ENCODE peak calls at places on chromosomes 11 and 22, in five cellular contexts. O is H1, I is K562, D is HCT116, A is HepG2. E is an unnamed sample.

GRCh38 chr22:22576244-22576988 is 17.4 kb upstream of the PRAME start:
- DNase-seq in A (peak), I (peak), O (no peak), D (peak), E (peak)

GRCh38 chr22:43891360-43892182 is at the start of gene PNPLA5:
- DNase-seq in I (no peak), D (no peak), A (no peak), O (no peak), E (no peak)

GRCh38 chr11:9074338-9075029 is 16.9 kb downstream of the SCUBE2 start:
- DNase-seq in I (no peak), A (no peak), O (no peak), D (no peak), E (no peak)

GRCh38 chr11:19938051-19938856 is 222.0 kb downstream of the DBX1 start:
- DNase-seq in I (peak), O (no peak), D (peak), A (peak), E (no peak)

GRCh38 chr22:46007003-46007847 is 30.3 kb upstream of the WNT7B start:
- DNase-seq in O (no peak), D (peak), I (no peak), A (no peak), E (no peak)

GRCh38 chr11:64856382-64857227 is 12.2 kb upstream of the CDC42BPG start:
- DNase-seq in I (no peak), A (peak), O (no peak), D (peak), E (no peak)

GRCh38 chr22:49425356-49425755 is 402.3 kb downstream of the BRD1 start:
- DNase-seq in O (no peak), A (no peak), I (no peak), D (no peak), E (no peak)

GRCh38 chr11:5705688-5706087 is 16.1 kb downstream of the TRIM22 start:
- DNase-seq in O (no peak), I (no peak), D (no peak), A (no peak), E (no peak)

GRCh38 chr11:85953491-85954143 is 98.4 kb downstream of the CCDC83 start:
- DNase-seq in A (no peak), O (no peak), I (peak), D (no peak), E (no peak)

GRCh38 chr22:49614966-49615965 is 212.4 kb downstream of the BRD1 start:
- DNase-seq in I (no peak), D (no peak), A (no peak), O (no peak), E (no peak)

GRCh38 chr11:72758690-72759389 is 6.6 kb upstream of the ARAP1 start:
- DNase-seq in A (no peak), D (no peak), O (no peak), I (peak), E (no peak)

GRCh38 chr11:57646756-57647303 is 2.9 kb downstream of the YPEL4 start:
- DNase-seq in A (no peak), I (no peak), D (no peak), O (no peak), E (no peak)
- TF ChIP-seq ZNF274 in A (no peak), I (no peak), D (no peak), O (no peak), E (no peak)

DNA sequence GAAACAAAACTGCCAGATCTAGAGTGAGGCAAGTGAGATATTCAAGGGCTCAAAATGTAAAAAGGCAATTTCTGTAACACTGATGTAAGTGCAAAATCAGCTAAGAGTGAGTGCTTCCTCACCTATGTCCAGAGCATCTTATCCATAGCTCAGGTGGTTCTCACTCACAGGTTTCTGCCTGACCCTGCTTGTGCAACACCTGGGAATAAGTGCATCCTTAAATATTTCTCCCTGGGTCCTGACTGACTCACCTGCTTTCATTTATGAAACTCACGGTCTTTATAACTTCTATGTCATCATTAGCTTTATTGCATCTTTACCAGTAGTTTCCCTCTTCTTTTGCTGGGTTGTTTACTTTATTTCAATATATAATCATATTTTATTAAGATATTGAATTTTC is 260.6 kb downstream of the CNTN5 start:
- DNase-seq in I (no peak), D (no peak), A (no peak), O (no peak), E (no peak)
- TF ChIP-seq ZNF274 in I (no peak), D (no peak), A (no peak), O (no peak), E (no peak)

GRCh38 chr11:2866178-2866577 is 19.4 kb downstream of the CDKN1C start:
- DNase-seq in O (no peak), I (no peak), A (no peak), D (no peak), E (no peak)
- TF ChIP-seq ZNF274 in O (no peak), I (no peak), A (no peak), D (no peak), E (no peak)

GRCh38 chr11:2077061-2077802 is 62.0 kb downstream of the IGF2 start:
- DNase-seq in I (no peak), A (peak), D (no peak), O (no peak), E (no peak)
- TF ChIP-seq ZNF274 in I (no peak), A (no peak), D (no peak), O (no peak), E (no peak)

DNA sequence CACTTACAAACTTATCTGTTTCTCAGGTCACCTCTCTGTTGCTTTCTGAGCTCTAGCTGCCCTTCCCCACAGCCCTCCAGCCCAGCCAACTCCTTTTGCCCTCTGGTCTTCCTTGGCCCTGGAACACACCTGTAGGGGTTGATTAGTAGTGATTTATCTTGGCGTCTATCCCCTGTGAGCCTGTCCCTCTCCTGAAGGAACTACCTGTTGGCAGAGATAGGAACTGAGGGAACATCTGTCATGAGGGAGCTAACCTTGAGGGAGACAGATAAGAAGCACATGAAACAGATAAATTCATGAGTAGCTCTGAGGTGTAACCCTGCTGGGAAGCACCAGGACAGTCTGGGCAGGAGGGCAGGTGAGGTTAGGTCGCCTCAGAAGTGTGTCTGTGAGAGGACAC is 38.9 kb downstream of the CABIN1 start:
- DNase-seq in D (no peak), A (no peak), I (peak), O (no peak), E (no peak)
- TF ChIP-seq ZNF274 in D (no peak), A (no peak), I (no peak), O (no peak), E (no peak)

DNA sequence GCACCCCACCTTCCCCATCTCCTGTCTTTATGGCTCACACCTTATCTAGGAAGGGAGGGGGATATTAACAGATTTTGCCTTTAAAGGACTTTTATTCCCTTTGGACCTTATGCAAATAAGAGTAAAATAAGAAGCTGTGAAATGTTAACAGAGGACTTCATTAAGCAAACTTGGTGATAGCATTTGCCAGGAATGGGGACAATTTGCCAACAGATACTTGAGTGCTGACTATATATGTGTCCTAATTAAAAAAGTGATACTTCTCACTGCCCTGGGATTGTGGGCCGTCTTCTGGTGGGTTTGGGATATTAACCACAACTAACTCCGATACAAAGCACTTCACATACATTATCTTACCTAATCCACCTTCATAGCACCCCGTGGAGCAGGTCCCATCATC is 187.1 kb downstream of the ST3GAL4 start:
- DNase-seq in D (no peak), O (no peak), I (no peak), A (no peak), E (no peak)
- TF ChIP-seq ZNF274 in D (no peak), O (no peak), I (no peak), A (no peak), E (no peak)

E was measured in NT2/D1.